ENCODE peak calls at places on chromosomes 4 and X, in five cellular contexts. M is NB4, T is stomach, X is GM23338, W is cardiac fibroblast. R is an unnamed sample.

GRCh38 chrX:104318330-104319009 is 63.7 kb upstream of the ESX1 start:
- DNase-seq in T (peak; percentile 27), X (peak; percentile 3), W (peak; percentile 67), M (no peak), R (peak; percentile 63)

GRCh38 chr4:185878633-185879032 is 66.6 kb upstream of the SORBS2 start:
- DNase-seq in T (no peak), M (no peak), X (no peak), W (no peak), R (no peak)

GRCh38 chr4:106603471-106603870 is 234.9 kb upstream of the GIMD1 start:
- DNase-seq in T (no peak), W (no peak), M (no peak), X (no peak), R (no peak)

GRCh38 chrX:43707812-43708548 is 51.9 kb downstream of the MAOA start:
- DNase-seq in X (no peak), T (peak; percentile 86), W (peak; percentile 53), M (no peak), R (no peak)

GRCh38 chrX:45322382-45322781 is 121.7 kb upstream of the DIPK2B start:
- DNase-seq in W (peak; percentile 87), X (peak; percentile 61), M (peak; percentile 46), T (peak; percentile 44), R (peak; percentile 45)

GRCh38 chr4:13615162-13615561 is 12.4 kb downstream of the BOD1L1 start:
- DNase-seq in T (no peak), W (no peak), X (no peak), M (peak; percentile 80), R (no peak)

GRCh38 chr4:184383497-184384055 is 90.8 kb downstream of the IRF2 start:
- DNase-seq in T (peak; percentile 45), W (peak; percentile 97), X (no peak), M (no peak), R (peak; percentile 69)

GRCh38 chr4:109914356-109914755 is 1.7 kb downstream of the EGF start:
- DNase-seq in W (no peak), X (peak; percentile 5), T (no peak), M (no peak), R (no peak)

GRCh38 chr4:103099691-103100392 is at the start of gene BDH2:
- DNase-seq in X (peak; percentile 98), M (peak; percentile 89), W (peak; percentile 98), T (peak; percentile 39), R (peak; percentile 11)

GRCh38 chr4:151228196-151229119 is 48.5 kb upstream of the PRSS48 start:
- DNase-seq in X (no peak), T (no peak), M (no peak), W (peak; percentile 81), R (no peak)

GRCh38 chrX:84216406-84216805 is 28.4 kb upstream of the RPS6KA6 start:
- DNase-seq in W (no peak), X (no peak), M (no peak), T (no peak), R (no peak)

GRCh38 chr4:78512357-78512920 is 39.1 kb upstream of the ANXA3 start:
- DNase-seq in M (no peak), W (no peak), X (no peak), T (peak; percentile 74), R (no peak)

GRCh38 chrX:13487731-13488505 is 81.5 kb upstream of the EGFL6 start:
- DNase-seq in X (peak; percentile 68), M (peak; percentile 78), W (peak; percentile 92), T (peak; percentile 49), R (peak; percentile 78)

GRCh38 chr4:186943607-186943908 is 219.9 kb upstream of the FAT1 start:
- DNase-seq in T (no peak), M (no peak), X (no peak), W (no peak), R (no peak)

GRCh38 chr4:113160548-113160947 is 111.1 kb downstream of the ANK2 start:
- DNase-seq in X (no peak), M (no peak), W (no peak), T (no peak), R (no peak)

GRCh38 chr4:151537726-151538125 is 128.8 kb downstream of the FHIP1A start:
- DNase-seq in M (no peak), W (peak; percentile 53), T (no peak), X (no peak), R (no peak)

GRCh38 chrX:138150709-138151108 is 560.8 kb downstream of the FGF13 start:
- DNase-seq in X (peak; percentile 13), M (peak; percentile 4), W (no peak), T (no peak), R (no peak)

DNA sequence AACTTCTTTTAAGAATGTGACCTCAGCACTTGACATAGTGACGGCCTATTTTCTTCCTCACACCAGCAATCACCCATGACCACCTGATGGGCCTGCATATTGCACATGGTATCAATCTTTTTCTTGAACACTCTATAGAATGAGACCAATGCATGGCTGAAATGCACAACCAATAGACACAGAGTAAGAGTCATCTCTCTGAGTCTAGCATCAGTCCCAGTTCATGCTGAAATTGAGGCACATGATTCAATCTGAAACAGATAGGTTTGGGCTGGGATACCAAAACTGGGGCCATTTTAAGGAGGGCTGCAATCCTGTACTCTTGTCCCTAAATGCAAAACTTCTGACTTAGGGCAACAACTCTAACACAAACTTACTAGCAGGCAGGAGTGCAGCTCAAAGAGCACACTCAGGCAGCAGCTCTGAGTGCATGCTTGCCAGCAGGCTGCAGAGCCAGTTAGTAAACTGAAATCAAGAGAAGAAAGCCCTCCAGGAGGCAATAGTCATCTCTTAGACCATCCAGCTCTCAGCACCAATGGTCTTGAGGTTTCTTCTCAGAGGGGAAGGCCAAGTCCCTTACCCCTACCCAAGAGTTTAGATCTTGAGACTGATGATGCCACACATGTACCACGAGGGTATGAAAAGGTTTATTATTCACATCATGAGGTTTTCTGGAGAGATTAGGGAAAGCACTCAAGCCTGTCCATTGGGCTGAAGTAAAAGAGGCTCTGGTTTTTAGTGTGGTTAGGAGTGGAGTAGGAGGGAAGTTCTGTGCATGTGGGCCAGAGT is 24.7 kb upstream of the GPR101 start:
- DNase-seq in W (no peak), M (no peak), X (no peak), T (no peak), R (no peak)
- TF ChIP-seq CTCF in W (no peak), M (no peak), X (no peak), T (no peak), R (no peak)

DNA sequence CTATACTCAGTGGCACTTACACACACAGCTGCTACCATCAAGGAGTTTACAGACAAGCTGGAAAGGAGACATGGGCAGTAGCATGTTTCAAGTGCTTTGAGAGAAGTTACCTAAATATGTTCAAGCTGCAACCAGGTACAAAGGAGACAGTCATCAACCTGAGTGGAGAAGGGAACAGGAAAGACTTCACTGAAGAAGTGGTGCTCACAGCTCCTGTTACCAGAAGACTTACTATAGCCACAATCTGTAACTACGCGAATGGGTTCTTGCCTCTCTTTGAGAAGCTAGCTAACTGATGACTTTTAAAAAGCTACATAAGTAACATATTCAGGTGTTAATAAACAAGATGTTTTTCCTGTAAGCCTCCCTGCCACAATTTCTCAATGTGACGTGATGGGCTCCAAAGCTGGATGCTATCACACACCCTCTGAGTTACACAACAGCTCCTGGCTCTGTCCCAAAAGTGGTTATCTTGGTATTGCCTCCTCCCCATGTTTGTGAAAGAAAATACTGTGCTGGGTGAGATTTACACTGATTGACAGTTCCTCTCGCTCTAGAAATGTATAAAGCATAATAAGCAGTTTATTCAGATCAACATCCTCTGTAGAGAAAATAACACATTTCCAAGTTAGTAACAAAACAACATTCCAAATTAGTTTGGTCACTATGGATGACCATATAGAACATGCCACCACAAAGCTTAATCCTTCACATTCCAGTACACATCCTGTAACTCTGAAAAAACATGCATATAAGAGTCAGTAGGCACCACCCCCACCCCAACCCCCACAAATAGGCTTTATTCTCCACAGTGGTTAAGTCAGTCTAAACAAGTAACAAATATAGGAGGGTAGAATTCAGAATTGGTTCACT is 81.8 kb downstream of the FRYL start:
- DNase-seq in T (peak; percentile 69), W (peak; percentile 93), X (no peak), M (peak; percentile 54), R (peak; percentile 75)
- TF ChIP-seq CTCF in T (no peak), W (no peak), X (no peak), M (no peak), R (no peak)

DNA sequence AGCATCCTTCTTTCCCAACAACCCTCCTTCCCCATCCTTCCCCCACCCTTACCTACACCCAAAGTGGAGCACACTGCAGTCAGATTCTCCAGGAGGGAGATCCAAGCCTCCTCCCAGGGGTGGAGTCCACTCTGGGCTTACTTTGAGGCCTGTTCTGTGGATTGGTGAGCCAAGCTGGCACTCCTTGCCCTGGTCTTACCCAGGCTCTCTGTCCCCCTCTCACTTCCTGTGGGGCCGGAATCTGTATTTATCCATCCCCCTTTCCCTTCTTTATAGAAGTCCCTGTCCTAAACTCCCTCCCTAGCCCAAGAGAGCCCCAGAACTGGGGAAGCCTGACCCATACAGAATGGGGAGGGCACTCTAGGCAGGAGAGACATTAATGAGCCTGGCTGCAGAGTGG is 3.2 kb upstream of the TSPYL2 start:
- DNase-seq in X (no peak), M (no peak), W (no peak), T (no peak), R (no peak)
- TF ChIP-seq CTCF in X (no peak), M (no peak), W (no peak), T (no peak), R (no peak)

DNA sequence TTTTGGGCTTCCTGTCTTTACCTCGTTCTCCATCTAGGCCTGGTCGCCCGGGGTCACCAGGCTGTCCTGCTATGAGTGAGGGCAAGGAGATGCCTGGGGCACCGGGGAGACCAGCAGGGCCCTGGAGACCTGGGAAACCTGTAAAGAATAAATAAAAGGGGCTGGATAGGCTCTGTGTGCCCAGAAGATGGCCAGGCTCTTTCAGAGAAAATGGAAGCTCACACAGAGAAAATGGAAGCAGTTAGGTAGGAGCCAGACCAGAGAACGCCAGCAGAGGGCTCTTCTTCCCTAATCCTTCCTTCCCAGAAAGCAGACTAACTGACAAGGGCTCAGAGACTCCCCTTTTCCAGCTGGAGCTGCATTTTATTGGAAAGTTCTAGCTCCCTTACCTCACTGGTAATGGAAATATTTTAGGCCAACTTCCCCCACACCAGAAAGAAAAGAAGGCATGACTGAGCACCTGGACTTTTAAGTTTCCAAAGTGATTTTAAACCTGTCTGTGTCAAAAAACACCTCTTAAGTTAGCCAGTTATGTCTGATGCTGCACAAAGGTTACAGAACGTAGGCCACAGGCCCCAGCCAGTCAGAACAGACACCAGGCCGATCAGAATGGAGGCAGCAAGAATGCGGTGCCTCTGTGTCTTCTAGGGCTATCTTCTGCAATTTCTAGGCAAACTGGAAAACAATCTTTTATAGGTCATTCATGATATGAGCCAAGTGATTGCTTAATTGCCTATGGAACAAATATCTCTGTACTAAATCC is 74.0 kb downstream of the ATG4A start:
- DNase-seq in T (peak; percentile 32), W (peak; percentile 63), X (peak; percentile 66), M (peak; percentile 16), R (peak; percentile 26)
- TF ChIP-seq CTCF in T (no peak), W (peak; percentile 57), X (peak; percentile 62), M (peak; percentile 13), R (peak; percentile 33)

GRCh38 chr4:24774452-24774851 is 20.9 kb upstream of the SOD3 start:
- DNase-seq in M (no peak), W (peak; percentile 27), T (no peak), X (no peak), R (no peak)
- TF ChIP-seq CTCF in M (no peak), W (no peak), T (no peak), X (no peak), R (no peak)